ENCODE peak calls at places on chromosomes 5 and 9, in nine cellular contexts. One of them, this sample, is unnamed.
A peak's percentile ranks its signal among the peaks of the same experiment; 100 is the strongest.

GRCh38 chr9:121434946-121435345 is 64.7 kb downstream of the GGTA1 start:
- DNase-seq in Panc1: no peak
- DNase-seq in stomach: no peak
- DNase-seq in HepG2: no peak
- DNase-seq in spleen: no peak
- DNase-seq in prostate gland: no peak
- DNase-seq in GM23338: no peak
- DNase-seq in HCT116: no peak
- DNase-seq in breast epithelium: no peak
- DNase-seq in this sample: no peak

GRCh38 chr5:115337882-115338281 is 41.4 kb upstream of the CCDC112 start:
- DNase-seq in GM23338: no peak
- DNase-seq in Panc1: no peak
- DNase-seq in prostate gland: no peak
- DNase-seq in breast epithelium: no peak
- DNase-seq in spleen: no peak
- DNase-seq in HepG2: peak; percentile 30
- DNase-seq in HCT116: no peak
- DNase-seq in stomach: no peak
- DNase-seq in this sample: no peak

GRCh38 chr5:160271396-160271795 is 41.0 kb downstream of the CCNJL start:
- DNase-seq in stomach: no peak
- DNase-seq in breast epithelium: no peak
- DNase-seq in HCT116: no peak
- DNase-seq in Panc1: no peak
- DNase-seq in spleen: peak; percentile 51
- DNase-seq in GM23338: peak; percentile 62
- DNase-seq in prostate gland: peak; percentile 53
- DNase-seq in HepG2: no peak
- DNase-seq in this sample: no peak

GRCh38 chr9:93589688-93590087 is 13.3 kb downstream of the PHF2 start:
- DNase-seq in GM23338: no peak
- DNase-seq in Panc1: no peak
- DNase-seq in HCT116: no peak
- DNase-seq in prostate gland: no peak
- DNase-seq in breast epithelium: no peak
- DNase-seq in stomach: no peak
- DNase-seq in HepG2: peak; percentile 83
- DNase-seq in spleen: peak; percentile 71
- DNase-seq in this sample: no peak

GRCh38 chr9:12875216-12875615 is 100.4 kb downstream of the LURAP1L start:
- DNase-seq in HepG2: no peak
- DNase-seq in breast epithelium: no peak
- DNase-seq in HCT116: no peak
- DNase-seq in Panc1: no peak
- DNase-seq in stomach: no peak
- DNase-seq in GM23338: no peak
- DNase-seq in prostate gland: no peak
- DNase-seq in spleen: no peak
- DNase-seq in this sample: no peak

GRCh38 chr5:150694638-150695037 is 6.2 kb downstream of the RBM22 start:
- DNase-seq in spleen: no peak
- DNase-seq in prostate gland: no peak
- DNase-seq in stomach: no peak
- DNase-seq in breast epithelium: no peak
- DNase-seq in HepG2: no peak
- DNase-seq in HCT116: no peak
- DNase-seq in GM23338: no peak
- DNase-seq in Panc1: no peak
- DNase-seq in this sample: no peak

GRCh38 chr5:54514841-54515432 is 2.6 kb upstream of the SNX18 start:
- DNase-seq in HepG2: no peak
- DNase-seq in GM23338: no peak
- DNase-seq in Panc1: no peak
- DNase-seq in breast epithelium: no peak
- DNase-seq in spleen: no peak
- DNase-seq in stomach: no peak
- DNase-seq in HCT116: no peak
- DNase-seq in prostate gland: no peak
- DNase-seq in this sample: no peak

GRCh38 chr5:145941677-145942130 is 5.3 kb downstream of the SH3RF2 start:
- DNase-seq in GM23338: no peak
- DNase-seq in prostate gland: no peak
- DNase-seq in Panc1: no peak
- DNase-seq in stomach: no peak
- DNase-seq in HCT116: peak; percentile 39
- DNase-seq in breast epithelium: no peak
- DNase-seq in HepG2: no peak
- DNase-seq in spleen: no peak
- DNase-seq in this sample: no peak

GRCh38 chr9:70595211-70595610 is 180.8 kb upstream of the KLF9 start:
- DNase-seq in Panc1: no peak
- DNase-seq in HCT116: no peak
- DNase-seq in spleen: no peak
- DNase-seq in prostate gland: no peak
- DNase-seq in stomach: no peak
- DNase-seq in HepG2: no peak
- DNase-seq in GM23338: no peak
- DNase-seq in breast epithelium: no peak
- DNase-seq in this sample: no peak

GRCh38 chr5:83636141-83636540 is 84.5 kb downstream of the HAPLN1 start:
- DNase-seq in spleen: no peak
- DNase-seq in breast epithelium: no peak
- DNase-seq in HepG2: no peak
- DNase-seq in stomach: no peak
- DNase-seq in GM23338: no peak
- DNase-seq in HCT116: no peak
- DNase-seq in prostate gland: no peak
- DNase-seq in Panc1: no peak
- DNase-seq in this sample: no peak

GRCh38 chr5:160287378-160288051 is 24.8 kb downstream of the CCNJL start:
- DNase-seq in breast epithelium: peak; percentile 51
- DNase-seq in Panc1: no peak
- DNase-seq in stomach: peak; percentile 92
- DNase-seq in GM23338: peak; percentile 97
- DNase-seq in spleen: peak; percentile 87
- DNase-seq in HCT116: no peak
- DNase-seq in prostate gland: peak; percentile 22
- DNase-seq in HepG2: peak; percentile 62
- DNase-seq in this sample: no peak

GRCh38 chr5:172850454-172850797 is 16.4 kb downstream of the ERGIC1 start:
- DNase-seq in GM23338: no peak
- DNase-seq in Panc1: no peak
- DNase-seq in stomach: no peak
- DNase-seq in spleen: no peak
- DNase-seq in breast epithelium: no peak
- DNase-seq in HepG2: no peak
- DNase-seq in HCT116: no peak
- DNase-seq in prostate gland: no peak
- DNase-seq in this sample: no peak

DNA sequence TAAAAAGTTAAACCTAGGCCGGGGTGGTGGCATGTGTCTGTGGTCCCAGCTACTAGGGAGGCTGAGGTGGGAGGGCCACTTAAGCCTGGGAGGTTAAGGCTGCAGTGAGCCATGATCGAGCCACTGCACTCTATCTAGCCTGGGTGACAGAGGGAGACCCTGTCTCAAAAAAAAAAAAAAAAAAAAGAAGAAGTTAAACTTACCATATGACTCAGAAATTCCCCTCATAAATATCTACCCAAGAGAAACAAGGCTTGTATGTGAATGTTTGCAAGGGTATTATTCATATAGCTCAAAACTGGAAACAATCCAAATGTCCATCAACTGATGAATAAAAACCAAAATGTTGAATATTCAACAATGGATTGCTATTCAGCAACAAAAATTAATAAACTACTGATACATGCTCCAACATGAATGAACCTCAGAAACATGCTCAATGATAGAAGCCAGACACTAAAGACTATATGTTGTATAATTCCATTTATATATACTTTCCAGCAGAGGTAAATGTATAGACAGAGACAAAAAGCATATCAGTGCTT is 5.5 kb upstream of the SREK1 start:
- DNase-seq in prostate gland: no peak
- DNase-seq in HCT116: no peak
- DNase-seq in stomach: no peak
- DNase-seq in spleen: no peak
- DNase-seq in GM23338: no peak
- DNase-seq in breast epithelium: no peak
- DNase-seq in Panc1: no peak
- DNase-seq in HepG2: no peak
- DNase-seq in this sample: no peak
- TF ChIP-seq POLR2AphosphoS5 in prostate gland: no peak
- TF ChIP-seq POLR2AphosphoS5 in HCT116: no peak
- TF ChIP-seq POLR2AphosphoS5 in stomach: no peak
- TF ChIP-seq POLR2AphosphoS5 in spleen: no peak
- TF ChIP-seq POLR2AphosphoS5 in GM23338: no peak
- TF ChIP-seq POLR2AphosphoS5 in breast epithelium: no peak
- TF ChIP-seq POLR2AphosphoS5 in Panc1: no peak
- TF ChIP-seq POLR2AphosphoS5 in HepG2: no peak
- TF ChIP-seq POLR2AphosphoS5 in this sample: no peak

GRCh38 chr5:169094586-169095409 is 206.1 kb downstream of the SLIT3 start:
- DNase-seq in prostate gland: no peak
- DNase-seq in Panc1: no peak
- DNase-seq in breast epithelium: no peak
- DNase-seq in GM23338: no peak
- DNase-seq in spleen: no peak
- DNase-seq in HepG2: no peak
- DNase-seq in stomach: no peak
- DNase-seq in HCT116: no peak
- DNase-seq in this sample: no peak
- H3K4me3 ChIP-seq in prostate gland: no peak overlapping the region
- H3K4me3 ChIP-seq in Panc1: no peak overlapping the region
- H3K4me3 ChIP-seq in breast epithelium: no peak overlapping the region
- H3K4me3 ChIP-seq in GM23338: no peak overlapping the region
- H3K4me3 ChIP-seq in spleen: no peak overlapping the region
- H3K4me3 ChIP-seq in HepG2: no peak overlapping the region
- H3K4me3 ChIP-seq in stomach: no peak overlapping the region
- H3K4me3 ChIP-seq in HCT116: no peak overlapping the region
- H3K4me3 ChIP-seq in this sample: no peak overlapping the region

DNA sequence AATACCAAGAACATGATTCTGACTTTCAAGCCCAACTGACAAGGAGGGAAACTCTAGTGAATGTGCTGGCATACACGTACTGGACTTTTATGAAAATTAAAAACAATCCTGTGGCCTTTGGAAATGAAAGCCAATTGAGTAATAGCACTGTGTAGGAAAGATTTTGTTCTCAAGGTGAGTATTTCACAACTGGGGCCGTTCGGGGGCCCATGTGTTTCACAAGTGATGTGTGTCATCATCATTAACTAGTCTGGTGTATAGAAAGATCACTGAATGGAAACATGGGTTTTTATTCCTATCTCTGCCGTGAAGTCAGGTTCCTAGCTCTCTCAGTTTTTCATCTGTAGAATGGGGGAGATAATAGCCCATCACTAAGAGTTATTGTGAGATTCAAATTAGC is 605.0 kb upstream of the CLINT1 start:
- DNase-seq in stomach: no peak
- DNase-seq in prostate gland: no peak
- DNase-seq in Panc1: no peak
- DNase-seq in HCT116: no peak
- DNase-seq in breast epithelium: no peak
- DNase-seq in HepG2: peak; percentile 39
- DNase-seq in spleen: no peak
- DNase-seq in GM23338: no peak
- DNase-seq in this sample: peak; percentile 58
- TF ChIP-seq POLR2AphosphoS5 in stomach: no peak
- TF ChIP-seq POLR2AphosphoS5 in prostate gland: no peak
- TF ChIP-seq POLR2AphosphoS5 in Panc1: no peak
- TF ChIP-seq POLR2AphosphoS5 in HCT116: no peak
- TF ChIP-seq POLR2AphosphoS5 in breast epithelium: peak; percentile 59
- TF ChIP-seq POLR2AphosphoS5 in HepG2: no peak
- TF ChIP-seq POLR2AphosphoS5 in spleen: no peak
- TF ChIP-seq POLR2AphosphoS5 in GM23338: no peak
- TF ChIP-seq POLR2AphosphoS5 in this sample: no peak

GRCh38 chr5:139651502-139651862 is 3.3 kb downstream of the CXXC5 start:
- DNase-seq in Panc1: peak; percentile 64
- DNase-seq in spleen: peak; percentile 54
- DNase-seq in HCT116: no peak
- DNase-seq in stomach: no peak
- DNase-seq in GM23338: no peak
- DNase-seq in HepG2: no peak
- DNase-seq in prostate gland: no peak
- DNase-seq in breast epithelium: no peak
- DNase-seq in this sample: no peak

GRCh38 chr5:139650689-139651501 is 2.7 kb downstream of the CXXC5 start:
- DNase-seq in stomach: peak; percentile 85
- DNase-seq in HepG2: peak; percentile 87
- DNase-seq in breast epithelium: no peak
- DNase-seq in GM23338: peak; percentile 81
- DNase-seq in spleen: peak; percentile 81
- DNase-seq in HCT116: no peak
- DNase-seq in prostate gland: peak; percentile 69
- DNase-seq in Panc1: no peak
- DNase-seq in this sample: no peak

GRCh38 chr5:139653616-139654015 is 5.5 kb downstream of the CXXC5 start:
- DNase-seq in HepG2: no peak
- DNase-seq in breast epithelium: no peak
- DNase-seq in Panc1: no peak
- DNase-seq in spleen: no peak
- DNase-seq in prostate gland: no peak
- DNase-seq in HCT116: no peak
- DNase-seq in GM23338: peak; percentile 59
- DNase-seq in stomach: no peak
- DNase-seq in this sample: no peak

GRCh38 chr5:139652788-139653241 is 4.7 kb downstream of the CXXC5 start:
- DNase-seq in Panc1: no peak
- DNase-seq in prostate gland: no peak
- DNase-seq in GM23338: no peak
- DNase-seq in HCT116: no peak
- DNase-seq in breast epithelium: no peak
- DNase-seq in spleen: no peak
- DNase-seq in stomach: no peak
- DNase-seq in HepG2: no peak
- DNase-seq in this sample: no peak

DNA sequence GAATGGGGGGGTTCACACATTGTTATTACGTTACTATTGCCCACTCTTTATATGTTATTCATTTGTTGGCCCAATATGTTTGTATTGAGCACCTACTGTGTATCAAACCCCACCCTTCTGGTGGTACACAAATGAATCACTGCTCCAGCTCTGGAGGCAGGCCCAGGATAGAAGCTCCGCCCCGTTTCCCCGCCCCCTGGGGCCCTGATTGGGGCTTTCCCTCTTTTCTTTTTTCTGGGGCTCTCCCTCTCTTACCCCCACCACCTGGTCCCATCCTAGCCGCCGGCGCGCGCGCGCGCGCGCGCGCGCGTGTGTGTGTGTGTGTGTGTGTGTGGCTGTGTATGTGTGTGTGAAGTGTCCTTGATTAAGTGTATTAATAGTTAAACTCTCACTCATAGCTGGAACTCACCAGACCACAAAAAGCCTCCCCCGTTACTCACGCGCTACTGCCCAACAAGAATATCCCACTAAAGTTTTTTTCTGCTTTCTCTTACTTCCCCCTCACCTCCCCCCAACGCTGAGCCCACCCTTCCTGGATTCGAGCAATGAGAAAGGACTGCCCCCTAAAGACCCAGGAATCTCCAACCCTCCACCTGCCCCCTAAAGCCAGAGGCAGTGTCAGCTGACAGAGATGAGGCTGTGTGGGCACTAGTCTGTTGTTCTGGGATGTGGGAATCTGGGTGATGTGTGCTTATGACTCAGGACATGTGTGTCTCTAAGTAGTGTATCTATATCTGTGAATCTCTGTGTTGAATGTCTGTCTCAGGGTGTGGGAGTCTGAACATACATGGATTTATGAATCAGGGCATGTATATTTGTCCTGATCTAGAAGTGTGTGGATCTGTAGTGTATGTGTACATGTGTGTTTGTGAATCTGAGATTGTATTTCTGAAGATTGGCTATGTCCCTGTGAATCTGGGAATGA is 4.0 kb downstream of the CXXC5 start:
- DNase-seq in Panc1: peak; percentile 72
- DNase-seq in spleen: peak; percentile 93
- DNase-seq in prostate gland: peak; percentile 77
- DNase-seq in HepG2: no peak
- DNase-seq in breast epithelium: no peak
- DNase-seq in HCT116: no peak
- DNase-seq in stomach: peak; percentile 86
- DNase-seq in GM23338: peak; percentile 90
- DNase-seq in this sample: no peak
- H3K4me3 ChIP-seq in Panc1: peak overlapping the region; percentile 81
- H3K4me3 ChIP-seq in spleen: peak overlapping the region; percentile 98
- H3K4me3 ChIP-seq in prostate gland: no peak overlapping the region
- H3K4me3 ChIP-seq in HepG2: peak overlapping the region; percentile 41
- H3K4me3 ChIP-seq in breast epithelium: peak overlapping the region; percentile 80
- H3K4me3 ChIP-seq in HCT116: peak overlapping the region; percentile 46
- H3K4me3 ChIP-seq in stomach: no peak overlapping the region
- H3K4me3 ChIP-seq in GM23338: peak overlapping the region; percentile 96
- H3K4me3 ChIP-seq in this sample: no peak overlapping the region

This sample was measured in HL-60.